ENCODE peak calls at places on chromosomes 5 and 9, in four cellular contexts. One of them, this sample, is unnamed.
A peak's percentile ranks its signal among the peaks of the same experiment; 100 is the strongest.

GRCh38 chr9:110446171-110446570 is 108.5 kb upstream of the TXNDC8 start:
- DNase-seq in psoas muscle: no peak
- DNase-seq in brain microvascular endothelial cell: no peak
- DNase-seq in SK-N-SH: no peak
- DNase-seq in this sample: no peak

GRCh38 chr9:130975156-130975555 is 33.8 kb upstream of the LAMC3 start:
- DNase-seq in psoas muscle: no peak
- DNase-seq in brain microvascular endothelial cell: no peak
- DNase-seq in SK-N-SH: no peak
- DNase-seq in this sample: no peak

GRCh38 chr9:96874947-96875459 is 20.7 kb upstream of the ZNF782 start:
- DNase-seq in psoas muscle: peak; percentile 55
- DNase-seq in brain microvascular endothelial cell: peak; percentile 18
- DNase-seq in SK-N-SH: no peak
- DNase-seq in this sample: peak; percentile 77

GRCh38 chr5:6711409-6712135 is 1.7 kb upstream of the TENT4A start:
- DNase-seq in psoas muscle: no peak
- DNase-seq in brain microvascular endothelial cell: no peak
- DNase-seq in SK-N-SH: no peak
- DNase-seq in this sample: no peak

GRCh38 chr9:136669791-136670464 is 7.2 kb downstream of the EGFL7 start:
- DNase-seq in psoas muscle: no peak
- DNase-seq in brain microvascular endothelial cell: no peak
- DNase-seq in SK-N-SH: no peak
- DNase-seq in this sample: no peak

GRCh38 chr9:131263701-131264100 is 12.6 kb downstream of the FAM78A start:
- DNase-seq in psoas muscle: no peak
- DNase-seq in brain microvascular endothelial cell: no peak
- DNase-seq in SK-N-SH: no peak
- DNase-seq in this sample: no peak

GRCh38 chr5:169831331-169831730 is 149.0 kb downstream of the INSYN2B start:
- DNase-seq in psoas muscle: no peak
- DNase-seq in brain microvascular endothelial cell: no peak
- DNase-seq in SK-N-SH: no peak
- DNase-seq in this sample: no peak

GRCh38 chr9:27671591-27671990 is 98.3 kb upstream of the C9orf72 start:
- DNase-seq in psoas muscle: no peak
- DNase-seq in brain microvascular endothelial cell: no peak
- DNase-seq in SK-N-SH: no peak
- DNase-seq in this sample: no peak

GRCh38 chr9:33159058-33159759 is 7.9 kb downstream of the B4GALT1 start:
- DNase-seq in psoas muscle: peak; percentile 85
- DNase-seq in brain microvascular endothelial cell: peak; percentile 36
- DNase-seq in SK-N-SH: no peak
- DNase-seq in this sample: peak; percentile 42

GRCh38 chr9:112914524-112914923 is 23.8 kb upstream of the SLC46A2 start:
- DNase-seq in psoas muscle: no peak
- DNase-seq in brain microvascular endothelial cell: no peak
- DNase-seq in SK-N-SH: no peak
- DNase-seq in this sample: no peak

GRCh38 chr5:96297290-96297689 is 135.8 kb downstream of the PCSK1 start:
- DNase-seq in psoas muscle: no peak
- DNase-seq in brain microvascular endothelial cell: peak; percentile 88
- DNase-seq in SK-N-SH: peak; percentile 30
- DNase-seq in this sample: no peak

GRCh38 chr5:57862471-57863282 is 380.1 kb upstream of the ACTBL2 start:
- DNase-seq in psoas muscle: no peak
- DNase-seq in brain microvascular endothelial cell: peak; percentile 10
- DNase-seq in SK-N-SH: no peak
- DNase-seq in this sample: no peak

GRCh38 chr9:115855458-115856133 is 298.0 kb upstream of the PAPPA start:
- DNase-seq in psoas muscle: no peak
- DNase-seq in brain microvascular endothelial cell: peak; percentile 2
- DNase-seq in SK-N-SH: no peak
- DNase-seq in this sample: no peak

GRCh38 chr9:81635526-81636279 is 53.6 kb downstream of the TLE1 start:
- DNase-seq in psoas muscle: no peak
- DNase-seq in brain microvascular endothelial cell: no peak
- DNase-seq in SK-N-SH: no peak
- DNase-seq in this sample: no peak

GRCh38 chr9:16680965-16681658 is 189.4 kb downstream of the BNC2 start:
- DNase-seq in psoas muscle: no peak
- DNase-seq in brain microvascular endothelial cell: no peak
- DNase-seq in SK-N-SH: peak; percentile 14
- DNase-seq in this sample: no peak

GRCh38 chr9:130991227-130992058 is 17.5 kb upstream of the LAMC3 start:
- DNase-seq in psoas muscle: no peak
- DNase-seq in brain microvascular endothelial cell: no peak
- DNase-seq in SK-N-SH: no peak
- DNase-seq in this sample: no peak

GRCh38 chr9:132763574-132763973 is 93.3 kb downstream of the GTF3C4 start:
- DNase-seq in psoas muscle: no peak
- DNase-seq in brain microvascular endothelial cell: no peak
- DNase-seq in SK-N-SH: no peak
- DNase-seq in this sample: no peak

GRCh38 chr9:112858625-112859147 is 32.0 kb downstream of the SLC46A2 start:
- DNase-seq in psoas muscle: no peak
- DNase-seq in brain microvascular endothelial cell: no peak
- DNase-seq in SK-N-SH: no peak
- DNase-seq in this sample: peak; percentile 62

GRCh38 chr5:126377444-126377843 is 45.8 kb upstream of the GRAMD2B start:
- DNase-seq in psoas muscle: no peak
- DNase-seq in brain microvascular endothelial cell: no peak
- DNase-seq in SK-N-SH: no peak
- DNase-seq in this sample: no peak

GRCh38 chr5:75601996-75602395 is 9.3 kb upstream of the ANKDD1B start:
- DNase-seq in psoas muscle: no peak
- DNase-seq in brain microvascular endothelial cell: peak; percentile 82
- DNase-seq in SK-N-SH: no peak
- DNase-seq in this sample: no peak
- TF ChIP-seq CTCF in psoas muscle: no peak
- TF ChIP-seq CTCF in brain microvascular endothelial cell: no peak
- TF ChIP-seq CTCF in SK-N-SH: no peak
- TF ChIP-seq CTCF in this sample: no peak

GRCh38 chr9:76298497-76299144 is 95.6 kb downstream of the RFK start:
- DNase-seq in psoas muscle: no peak
- DNase-seq in brain microvascular endothelial cell: no peak
- DNase-seq in SK-N-SH: no peak
- DNase-seq in this sample: no peak

GRCh38 chr9:76297721-76298239 is 96.4 kb downstream of the RFK start:
- DNase-seq in psoas muscle: peak; percentile 59
- DNase-seq in brain microvascular endothelial cell: peak; percentile 49
- DNase-seq in SK-N-SH: no peak
- DNase-seq in this sample: no peak

GRCh38 chr9:76296561-76297276 is 97.5 kb downstream of the RFK start:
- DNase-seq in psoas muscle: no peak
- DNase-seq in brain microvascular endothelial cell: no peak
- DNase-seq in SK-N-SH: no peak
- DNase-seq in this sample: no peak

GRCh38 chr9:76302947-76303550 is 91.2 kb downstream of the RFK start:
- DNase-seq in psoas muscle: no peak
- DNase-seq in brain microvascular endothelial cell: peak; percentile 6
- DNase-seq in SK-N-SH: peak; percentile 47
- DNase-seq in this sample: peak; percentile 53

GRCh38 chr9:76302543-76302942 is 91.7 kb downstream of the RFK start:
- DNase-seq in psoas muscle: no peak
- DNase-seq in brain microvascular endothelial cell: no peak
- DNase-seq in SK-N-SH: no peak
- DNase-seq in this sample: no peak
- TF ChIP-seq CTCF in psoas muscle: no peak
- TF ChIP-seq CTCF in brain microvascular endothelial cell: no peak
- TF ChIP-seq CTCF in SK-N-SH: no peak
- TF ChIP-seq CTCF in this sample: no peak

DNA sequence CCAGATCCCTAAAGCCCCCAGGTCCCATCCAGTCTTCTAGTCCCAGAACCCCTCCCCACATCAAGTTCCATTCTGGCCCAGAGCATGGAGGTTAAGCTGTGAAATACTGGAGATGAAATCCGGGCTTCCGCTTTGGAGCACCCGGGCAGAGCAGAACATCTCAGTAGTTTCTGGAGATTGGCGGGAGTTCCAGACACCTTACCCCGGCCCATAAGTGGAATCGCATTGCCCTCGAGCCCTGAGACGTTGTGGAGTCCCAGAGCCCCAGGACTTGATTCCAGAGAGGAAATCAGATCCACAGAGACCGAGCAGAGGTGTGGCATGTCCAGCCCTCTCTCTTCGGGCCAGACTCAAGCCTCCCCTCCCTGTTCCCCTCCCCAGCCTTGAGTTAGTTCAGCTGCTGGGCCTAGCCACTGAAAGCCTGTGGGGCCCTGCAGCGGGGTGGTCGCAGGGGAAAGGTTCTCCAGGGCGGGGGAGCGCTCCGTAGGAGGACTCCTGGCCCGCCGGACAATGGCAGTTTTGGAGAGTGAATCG is 937 bp upstream of the PAX5 start:
- DNase-seq in psoas muscle: no peak
- DNase-seq in brain microvascular endothelial cell: no peak
- DNase-seq in SK-N-SH: peak; percentile 38
- DNase-seq in this sample: no peak
- TF ChIP-seq CTCF in psoas muscle: no peak
- TF ChIP-seq CTCF in brain microvascular endothelial cell: no peak
- TF ChIP-seq CTCF in SK-N-SH: no peak
- TF ChIP-seq CTCF in this sample: no peak

GRCh38 chr5:173395257-173395932 is 67.2 kb upstream of the STC2 start:
- DNase-seq in psoas muscle: no peak
- DNase-seq in brain microvascular endothelial cell: peak; percentile 85
- DNase-seq in SK-N-SH: no peak
- DNase-seq in this sample: no peak
- TF ChIP-seq CTCF in psoas muscle: no peak
- TF ChIP-seq CTCF in brain microvascular endothelial cell: peak; percentile 85
- TF ChIP-seq CTCF in SK-N-SH: peak; percentile 50
- TF ChIP-seq CTCF in this sample: no peak

DNA sequence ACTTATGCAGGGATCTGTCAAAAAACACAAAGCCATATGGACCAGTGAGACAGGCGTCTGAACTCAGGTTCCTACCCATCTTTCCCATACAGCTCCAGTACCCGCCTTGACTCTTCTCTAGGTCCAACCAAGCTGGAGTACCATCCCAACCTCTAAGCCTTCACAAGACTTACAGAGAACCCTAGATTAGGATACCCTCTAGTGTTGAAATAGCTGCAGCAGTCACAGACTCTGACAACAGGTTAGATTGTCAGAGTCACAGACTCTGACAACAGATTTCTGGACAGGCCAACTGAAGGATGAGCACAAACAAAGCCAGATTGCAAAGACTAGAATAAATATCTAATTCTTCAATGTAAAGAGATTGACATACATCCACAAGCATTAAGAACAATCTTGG is 266.1 kb downstream of the GRIA1 start:
- DNase-seq in psoas muscle: no peak
- DNase-seq in brain microvascular endothelial cell: no peak
- DNase-seq in SK-N-SH: no peak
- DNase-seq in this sample: no peak
- TF ChIP-seq CTCF in psoas muscle: no peak
- TF ChIP-seq CTCF in brain microvascular endothelial cell: no peak
- TF ChIP-seq CTCF in SK-N-SH: peak; percentile 17
- TF ChIP-seq CTCF in this sample: no peak

DNA sequence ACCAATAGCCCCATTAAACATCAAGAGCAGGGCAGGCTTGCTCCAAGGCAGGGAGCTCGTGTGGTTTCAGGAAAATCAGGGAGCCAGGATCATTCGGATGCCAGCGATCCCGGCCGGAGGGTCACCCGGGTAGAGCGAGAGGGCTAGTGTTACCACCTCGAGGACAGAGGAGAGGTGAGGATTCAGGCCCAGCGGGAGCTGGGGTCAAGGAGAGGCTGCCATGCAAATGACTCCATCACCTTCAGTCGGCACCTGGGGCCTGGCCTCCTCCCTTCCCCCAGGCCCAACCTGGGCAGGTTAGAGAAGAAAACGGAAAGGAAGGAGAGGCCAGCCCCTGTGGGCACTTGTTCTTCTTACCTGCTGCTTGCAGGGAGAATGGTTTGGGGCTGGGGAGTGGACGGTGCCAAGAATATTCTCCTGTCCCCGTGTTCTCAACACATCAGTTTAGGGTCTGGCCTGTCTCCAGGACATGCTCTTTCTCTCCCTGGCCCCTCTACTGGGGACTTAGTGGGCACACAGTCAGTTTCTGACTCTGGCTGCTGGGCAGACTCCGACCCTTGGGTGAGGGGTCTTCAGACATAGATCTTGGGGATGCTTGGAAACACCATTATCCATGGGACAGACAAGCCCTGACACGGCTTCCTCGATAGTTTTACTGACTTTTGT is 289.3 kb downstream of the IRX2 start:
- DNase-seq in psoas muscle: no peak
- DNase-seq in brain microvascular endothelial cell: no peak
- DNase-seq in SK-N-SH: no peak
- DNase-seq in this sample: no peak
- TF ChIP-seq CTCF in psoas muscle: no peak
- TF ChIP-seq CTCF in brain microvascular endothelial cell: no peak
- TF ChIP-seq CTCF in SK-N-SH: no peak
- TF ChIP-seq CTCF in this sample: no peak

GRCh38 chr9:22813520-22813919 is 366.9 kb downstream of the DMRTA1 start:
- DNase-seq in psoas muscle: no peak
- DNase-seq in brain microvascular endothelial cell: no peak
- DNase-seq in SK-N-SH: peak; percentile 1
- DNase-seq in this sample: no peak
- TF ChIP-seq CTCF in psoas muscle: peak; percentile 14
- TF ChIP-seq CTCF in brain microvascular endothelial cell: peak; percentile 38
- TF ChIP-seq CTCF in SK-N-SH: peak; percentile 58
- TF ChIP-seq CTCF in this sample: no peak